ENCODE peak calls at places on chromosomes 1 and 21, in five cellular contexts. T is type B pancreatic cell, F is GM10248, J is astrocyte, U is GM12865. B is an unnamed sample.

GRCh38 chr1:47875831-47876586 is 121.2 kb downstream of the TRABD2B start:
- DNase-seq in T (no peak), F (no peak), J (no peak), U (peak), B (peak)

GRCh38 chr1:65429806-65430205 is 9.3 kb downstream of the LEPR start:
- DNase-seq in T (no peak), F (no peak), J (peak), U (no peak), B (no peak)

GRCh38 chr1:10941891-10942541 is 70.4 kb upstream of the TARDBP start:
- DNase-seq in T (peak), F (peak), J (no peak), U (peak), B (peak)

GRCh38 chr1:180539103-180539502 is 19.7 kb upstream of the OVAAL start:
- DNase-seq in T (no peak), F (no peak), J (no peak), U (no peak), B (no peak)

GRCh38 chr21:35020902-35021301 is 28.2 kb downstream of the RUNX1 start:
- DNase-seq in T (no peak), F (no peak), J (no peak), U (no peak), B (no peak)

GRCh38 chr1:165047985-165048384 is 308.5 kb downstream of the LMX1A start:
- DNase-seq in T (no peak), F (no peak), J (no peak), U (no peak), B (no peak)

GRCh38 chr1:234938924-234939323 is 189.7 kb downstream of the TOMM20 start:
- DNase-seq in T (no peak), F (no peak), J (no peak), U (no peak), B (no peak)

GRCh38 chr21:16418211-16418610 is 688.4 kb downstream of the USP25 start:
- DNase-seq in T (no peak), F (no peak), J (peak), U (no peak), B (no peak)

GRCh38 chr1:23098463-23099170 is 70.0 kb downstream of the LUZP1 start:
- DNase-seq in T (no peak), F (peak), J (peak), U (peak), B (peak)

GRCh38 chr1:203328714-203329122 is 22.2 kb downstream of the FMOD start:
- DNase-seq in T (no peak), F (no peak), J (peak), U (no peak), B (no peak)

GRCh38 chr1:157403203-157403602 is 149.1 kb downstream of the FCRL5 start:
- DNase-seq in T (no peak), F (peak), J (no peak), U (peak), B (peak)

GRCh38 chr1:57725318-57725717 is 301.5 kb upstream of the DAB1 start:
- DNase-seq in T (no peak), F (no peak), J (no peak), U (no peak), B (no peak)

GRCh38 chr1:57727121-57727520 is 303.3 kb upstream of the DAB1 start:
- DNase-seq in T (no peak), F (no peak), J (no peak), U (no peak), B (no peak)

GRCh38 chr1:57724535-57724934 is 300.7 kb upstream of the DAB1 start:
- DNase-seq in T (no peak), F (no peak), J (no peak), U (no peak), B (no peak)

DNA sequence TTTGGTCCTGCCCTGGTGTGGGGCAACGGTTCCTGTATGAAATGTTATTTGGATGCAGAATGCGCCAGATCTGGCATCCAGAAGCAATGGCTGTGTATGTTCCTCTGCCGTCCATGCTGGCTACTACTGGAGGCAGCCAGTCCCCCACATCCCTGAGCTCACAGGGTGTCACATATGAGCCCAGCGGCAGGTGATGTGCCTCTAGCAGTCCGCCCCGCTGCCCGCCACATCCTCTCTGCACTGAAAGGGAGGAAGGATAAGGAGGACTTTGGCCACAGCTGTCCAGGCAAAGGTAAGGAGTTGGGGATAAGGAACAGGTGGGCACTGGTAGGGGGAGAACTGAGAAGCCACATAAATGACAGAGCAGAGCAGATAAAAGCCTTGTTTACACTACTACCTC is 305.3 kb upstream of the DAB1 start:
- DNase-seq in T (no peak), F (no peak), J (no peak), U (no peak), B (no peak)
- TF ChIP-seq CTCF in T (no peak), F (no peak), J (no peak), U (no peak), B (no peak)

GRCh38 chr1:51930329-51930728 is 51.8 kb upstream of the NRDC start:
- DNase-seq in T (no peak), F (no peak), J (no peak), U (no peak), B (no peak)

GRCh38 chr1:51924455-51924854 is 45.9 kb upstream of the NRDC start:
- DNase-seq in T (no peak), F (no peak), J (peak), U (peak), B (peak)

GRCh38 chr1:51928896-51929295 is 50.4 kb upstream of the NRDC start:
- DNase-seq in T (no peak), F (no peak), J (no peak), U (no peak), B (no peak)

GRCh38 chr1:51927029-51927428 is 48.5 kb upstream of the NRDC start:
- DNase-seq in T (no peak), F (no peak), J (peak), U (no peak), B (no peak)

DNA sequence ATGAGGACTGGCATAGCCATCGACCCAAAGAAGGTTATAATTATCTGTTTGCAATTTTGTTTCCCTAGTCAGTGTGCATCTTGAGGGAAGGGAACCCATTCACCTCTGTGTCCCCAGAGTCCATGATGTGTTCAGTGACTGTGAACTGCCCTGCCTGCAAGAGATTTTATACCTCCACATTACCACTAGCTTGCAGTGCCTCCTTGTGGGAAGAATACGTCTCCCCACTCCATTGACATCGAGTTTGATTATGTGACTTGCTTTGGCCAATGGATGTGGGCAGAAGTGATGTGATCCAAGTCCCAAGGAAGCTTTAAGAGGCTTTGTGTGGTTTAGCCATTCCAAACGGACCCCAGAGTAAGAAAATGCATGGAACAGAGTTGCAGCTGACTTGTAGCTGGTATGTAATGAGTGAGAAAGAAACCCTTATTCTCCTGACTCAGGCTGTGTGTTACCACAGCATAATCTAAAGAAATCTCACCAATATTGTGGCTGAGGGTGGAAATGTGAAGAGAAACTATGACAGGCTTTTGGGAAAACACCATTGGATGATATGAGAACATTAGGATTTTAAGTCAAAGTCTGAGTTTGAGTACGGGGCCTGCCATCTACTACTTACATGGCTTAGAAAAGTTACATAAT is 47.8 kb upstream of the NRDC start:
- DNase-seq in T (no peak), F (no peak), J (peak), U (peak), B (peak)
- TF ChIP-seq CTCF in T (peak), F (peak), J (peak), U (peak), B (peak)

DNA sequence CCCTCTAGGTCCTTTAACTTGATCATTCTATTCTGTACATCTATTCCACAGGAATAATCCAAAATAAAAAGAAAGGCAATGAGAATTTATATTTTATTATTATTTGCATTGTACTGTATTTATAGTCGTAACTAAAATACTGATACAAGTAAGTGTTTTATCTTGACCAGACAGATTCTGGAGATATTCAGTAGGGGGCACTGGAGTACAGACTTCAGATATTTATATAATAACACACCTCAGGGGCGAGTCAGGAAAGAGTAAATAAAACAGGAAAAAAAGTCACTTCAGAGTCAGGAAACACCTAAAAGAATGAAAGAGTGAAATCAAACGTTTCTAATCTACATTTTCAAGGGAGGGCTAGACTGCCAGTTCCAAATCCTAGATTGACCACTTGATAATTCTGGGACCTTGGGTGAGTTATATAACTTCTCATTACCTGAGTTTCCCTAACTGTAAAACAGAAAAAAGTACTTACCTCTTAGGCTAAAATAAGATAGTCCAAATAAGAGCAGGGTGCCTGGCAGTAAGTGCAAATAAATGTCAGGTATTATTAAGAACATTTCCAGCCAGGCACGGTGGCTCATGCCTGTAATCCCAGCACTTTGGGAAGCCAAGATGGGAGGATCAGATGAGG is 31.1 kb upstream of the MTF1 start:
- DNase-seq in T (no peak), F (peak), J (peak), U (peak), B (peak)
- TF ChIP-seq CTCF in T (peak), F (peak), J (peak), U (peak), B (peak)

DNA sequence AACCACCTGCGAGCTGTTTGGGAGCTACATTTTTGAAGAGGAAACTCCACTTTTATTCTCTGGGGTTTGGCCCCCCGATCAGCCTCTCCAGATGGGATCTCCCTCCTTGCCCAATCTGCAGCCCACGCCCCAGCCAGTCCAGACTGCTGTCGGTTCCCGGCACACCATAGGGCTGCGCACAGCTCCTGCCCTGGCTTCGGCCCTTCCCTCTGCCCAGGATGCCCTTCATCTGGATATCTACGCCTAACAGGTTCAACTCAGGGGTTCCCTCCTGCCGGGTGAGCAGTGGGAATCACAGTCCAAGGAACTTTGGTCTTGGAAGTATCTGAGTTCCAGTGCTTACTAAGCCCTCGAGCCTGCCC is 135.3 kb downstream of the KAZN start:
- DNase-seq in T (no peak), F (no peak), J (no peak), U (no peak), B (no peak)
- TF ChIP-seq CTCF in T (no peak), F (no peak), J (no peak), U (no peak), B (no peak)

DNA sequence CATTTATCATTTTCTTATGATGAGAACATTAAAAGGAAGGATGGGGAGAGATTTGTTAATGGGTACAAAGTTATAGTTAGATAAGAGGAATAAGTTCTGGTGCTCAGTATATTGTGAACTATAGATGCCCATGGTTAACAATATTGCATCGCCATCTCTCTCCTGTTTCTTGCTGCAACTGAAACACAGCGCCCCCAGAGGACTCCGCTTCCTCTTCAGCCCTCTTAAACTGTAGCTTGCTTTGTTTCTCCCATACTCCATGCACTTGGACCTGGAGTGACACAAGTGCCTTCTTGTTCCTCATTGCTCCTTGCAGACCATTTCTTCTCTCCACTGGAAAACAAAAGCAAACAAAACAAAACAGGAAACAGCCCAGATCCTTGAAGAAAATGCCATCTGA is 70.1 kb upstream of the NTPCR start:
- DNase-seq in T (no peak), F (no peak), J (no peak), U (peak), B (no peak)
- TF ChIP-seq CTCF in T (peak), F (peak), J (peak), U (peak), B (peak)

DNA sequence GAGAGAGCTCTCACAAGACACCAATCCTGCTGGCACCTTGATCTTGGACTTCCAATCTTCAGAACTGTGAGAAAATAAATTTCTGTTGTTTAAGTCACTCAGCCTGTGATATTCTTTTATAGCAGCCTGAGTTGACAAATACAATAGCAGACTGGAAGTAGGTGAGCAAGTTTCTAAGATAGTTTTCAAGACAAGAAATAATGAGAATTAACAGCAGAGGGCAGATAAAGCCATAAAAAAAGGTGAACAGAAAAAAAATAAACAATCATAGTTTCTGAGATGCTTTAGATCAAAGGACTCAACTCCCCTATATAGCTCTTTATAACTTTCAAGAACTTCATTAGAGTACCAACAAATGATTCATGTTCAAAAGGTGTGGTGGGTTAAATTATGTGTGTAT is 119.8 kb downstream of the PLPPR5 start:
- DNase-seq in T (no peak), F (no peak), J (no peak), U (no peak), B (no peak)
- TF ChIP-seq CTCF in T (no peak), F (no peak), J (no peak), U (no peak), B (no peak)